ENCODE peak calls at places on chromosome 16, in four cellular contexts. One of them, this sample, is unnamed.

GRCh38 chr16:82735176-82735575 is 108.4 kb downstream of the CDH13 start:
- DNase-seq in effector memory CD4-positive, alpha-beta T cell: no peak
- DNase-seq in neuronal stem cell: no peak
- DNase-seq in substantia nigra: no peak
- DNase-seq in this sample: no peak

GRCh38 chr16:14168146-14168545 is 97.0 kb downstream of the MRTFB start:
- DNase-seq in effector memory CD4-positive, alpha-beta T cell: no peak
- DNase-seq in neuronal stem cell: no peak
- DNase-seq in substantia nigra: no peak
- DNase-seq in this sample: no peak

GRCh38 chr16:8670014-8670560 is 4.3 kb upstream of the ABAT start:
- DNase-seq in effector memory CD4-positive, alpha-beta T cell: no peak
- DNase-seq in neuronal stem cell: no peak
- DNase-seq in substantia nigra: no peak
- DNase-seq in this sample: no peak

GRCh38 chr16:49596119-49596518 is 222.5 kb downstream of the C16orf78 start:
- DNase-seq in effector memory CD4-positive, alpha-beta T cell: no peak
- DNase-seq in neuronal stem cell: no peak
- DNase-seq in substantia nigra: no peak
- DNase-seq in this sample: no peak

GRCh38 chr16:7736138-7736537 is 403.5 kb downstream of the RBFOX1 start:
- DNase-seq in effector memory CD4-positive, alpha-beta T cell: no peak
- DNase-seq in neuronal stem cell: no peak
- DNase-seq in substantia nigra: no peak
- DNase-seq in this sample: no peak

GRCh38 chr16:75116911-75117245 is 298 bp upstream of the LDHD start:
- DNase-seq in effector memory CD4-positive, alpha-beta T cell: no peak
- DNase-seq in neuronal stem cell: no peak
- DNase-seq in substantia nigra: no peak
- DNase-seq in this sample: no peak

GRCh38 chr16:49336581-49336980 is 37.0 kb upstream of the C16orf78 start:
- DNase-seq in effector memory CD4-positive, alpha-beta T cell: no peak
- DNase-seq in neuronal stem cell: no peak
- DNase-seq in substantia nigra: no peak
- DNase-seq in this sample: no peak

GRCh38 chr16:11668590-11669379 is 530 bp downstream of the SNN start:
- DNase-seq in effector memory CD4-positive, alpha-beta T cell: no peak
- DNase-seq in neuronal stem cell: peak
- DNase-seq in substantia nigra: no peak
- DNase-seq in this sample: peak

GRCh38 chr16:30948087-30948955 is 547 bp upstream of the ORAI3 start:
- DNase-seq in effector memory CD4-positive, alpha-beta T cell: no peak
- DNase-seq in neuronal stem cell: peak
- DNase-seq in substantia nigra: no peak
- DNase-seq in this sample: peak

GRCh38 chr16:82506734-82507133 is 120.0 kb upstream of the CDH13 start:
- DNase-seq in effector memory CD4-positive, alpha-beta T cell: no peak
- DNase-seq in neuronal stem cell: no peak
- DNase-seq in substantia nigra: no peak
- DNase-seq in this sample: no peak

GRCh38 chr16:66427451-66427860 is 361 bp downstream of the BEAN1 start:
- DNase-seq in effector memory CD4-positive, alpha-beta T cell: no peak
- DNase-seq in neuronal stem cell: no peak
- DNase-seq in substantia nigra: no peak
- DNase-seq in this sample: no peak

GRCh38 chr16:81585785-81586184 is 141.2 kb downstream of the CMIP start:
- DNase-seq in effector memory CD4-positive, alpha-beta T cell: no peak
- DNase-seq in neuronal stem cell: no peak
- DNase-seq in substantia nigra: no peak
- DNase-seq in this sample: no peak

GRCh38 chr16:66520406-66521194 is 29.3 kb downstream of the TK2 start:
- DNase-seq in effector memory CD4-positive, alpha-beta T cell: no peak
- DNase-seq in neuronal stem cell: no peak
- DNase-seq in substantia nigra: no peak
- DNase-seq in this sample: no peak

GRCh38 chr16:28321700-28322411 is 29.5 kb downstream of the SBK1 start:
- DNase-seq in effector memory CD4-positive, alpha-beta T cell: no peak
- DNase-seq in neuronal stem cell: no peak
- DNase-seq in substantia nigra: no peak
- DNase-seq in this sample: no peak

GRCh38 chr16:3321802-3322201 is 16.5 kb downstream of the ZNF75A start:
- DNase-seq in effector memory CD4-positive, alpha-beta T cell: no peak
- DNase-seq in neuronal stem cell: no peak
- DNase-seq in substantia nigra: no peak
- DNase-seq in this sample: no peak

GRCh38 chr16:30186444-30186781 is 3.0 kb downstream of the CORO1A start:
- DNase-seq in effector memory CD4-positive, alpha-beta T cell: no peak
- DNase-seq in neuronal stem cell: no peak
- DNase-seq in substantia nigra: no peak
- DNase-seq in this sample: no peak

GRCh38 chr16:57314161-57314785 is 29.8 kb upstream of the PLLP start:
- DNase-seq in effector memory CD4-positive, alpha-beta T cell: no peak
- DNase-seq in neuronal stem cell: no peak
- DNase-seq in substantia nigra: no peak
- DNase-seq in this sample: no peak

GRCh38 chr16:19114359-19115147 is 789 bp downstream of the ITPRIPL2 start:
- DNase-seq in effector memory CD4-positive, alpha-beta T cell: no peak
- DNase-seq in neuronal stem cell: peak
- DNase-seq in substantia nigra: no peak
- DNase-seq in this sample: no peak

GRCh38 chr16:14302399-14303181 is 231.5 kb downstream of the MRTFB start:
- DNase-seq in effector memory CD4-positive, alpha-beta T cell: no peak
- DNase-seq in neuronal stem cell: no peak
- DNase-seq in substantia nigra: no peak
- DNase-seq in this sample: no peak

GRCh38 chr16:89864421-89864820 is 9.0 kb upstream of the TCF25 start:
- DNase-seq in effector memory CD4-positive, alpha-beta T cell: no peak
- DNase-seq in neuronal stem cell: no peak
- DNase-seq in substantia nigra: no peak
- DNase-seq in this sample: no peak

GRCh38 chr16:65532846-65533245 is 411.0 kb upstream of the CDH11 start:
- DNase-seq in effector memory CD4-positive, alpha-beta T cell: no peak
- DNase-seq in neuronal stem cell: no peak
- DNase-seq in substantia nigra: no peak
- DNase-seq in this sample: no peak

DNA sequence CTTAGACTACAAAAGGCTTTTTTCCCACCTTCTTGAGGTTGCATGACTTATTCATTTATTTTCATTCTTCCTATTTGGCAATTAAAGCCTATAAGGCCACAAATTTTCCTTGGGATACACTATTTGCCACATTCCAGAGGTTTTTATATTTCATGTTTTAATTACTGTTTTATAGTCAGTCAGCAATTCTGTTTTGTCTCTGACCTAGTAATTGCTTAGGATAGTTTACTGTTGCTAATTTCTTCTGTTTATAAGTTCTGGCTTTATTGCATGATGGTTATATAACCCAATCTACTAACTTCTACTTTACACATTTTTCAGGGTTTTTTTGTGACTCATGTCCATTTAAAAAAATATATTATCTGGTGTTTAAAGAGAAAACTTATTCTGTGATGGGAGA is 2.5 kb downstream of the ZNF23 start:
- DNase-seq in effector memory CD4-positive, alpha-beta T cell: no peak
- DNase-seq in neuronal stem cell: no peak
- DNase-seq in substantia nigra: no peak
- DNase-seq in this sample: no peak
- H3K27ac ChIP-seq in effector memory CD4-positive, alpha-beta T cell: no peak
- H3K27ac ChIP-seq in neuronal stem cell: no peak
- H3K27ac ChIP-seq in substantia nigra: no peak
- H3K27ac ChIP-seq in this sample: no peak

DNA sequence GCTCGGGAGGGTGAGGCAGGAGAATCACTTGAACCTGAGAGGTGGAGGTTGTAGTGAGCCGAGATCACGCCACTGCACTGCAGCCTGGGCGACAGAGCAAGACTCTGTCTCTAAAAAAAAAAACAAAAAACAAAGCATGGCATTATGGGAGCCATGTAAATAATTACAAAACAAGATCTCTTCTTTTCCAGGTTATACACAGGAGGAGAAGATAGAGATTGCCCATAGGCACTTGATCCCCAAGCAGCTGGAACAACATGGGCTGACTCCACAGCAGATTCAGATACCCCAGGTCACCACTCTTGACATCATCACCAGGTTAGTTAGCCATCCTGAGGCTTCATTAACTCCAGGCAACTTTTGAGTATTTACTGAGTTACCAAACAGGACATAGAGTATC is 52.1 kb upstream of the ABCC11 start:
- DNase-seq in effector memory CD4-positive, alpha-beta T cell: no peak
- DNase-seq in neuronal stem cell: no peak
- DNase-seq in substantia nigra: no peak
- DNase-seq in this sample: no peak
- H3K27ac ChIP-seq in effector memory CD4-positive, alpha-beta T cell: no peak
- H3K27ac ChIP-seq in neuronal stem cell: no peak
- H3K27ac ChIP-seq in substantia nigra: no peak
- H3K27ac ChIP-seq in this sample: no peak

DNA sequence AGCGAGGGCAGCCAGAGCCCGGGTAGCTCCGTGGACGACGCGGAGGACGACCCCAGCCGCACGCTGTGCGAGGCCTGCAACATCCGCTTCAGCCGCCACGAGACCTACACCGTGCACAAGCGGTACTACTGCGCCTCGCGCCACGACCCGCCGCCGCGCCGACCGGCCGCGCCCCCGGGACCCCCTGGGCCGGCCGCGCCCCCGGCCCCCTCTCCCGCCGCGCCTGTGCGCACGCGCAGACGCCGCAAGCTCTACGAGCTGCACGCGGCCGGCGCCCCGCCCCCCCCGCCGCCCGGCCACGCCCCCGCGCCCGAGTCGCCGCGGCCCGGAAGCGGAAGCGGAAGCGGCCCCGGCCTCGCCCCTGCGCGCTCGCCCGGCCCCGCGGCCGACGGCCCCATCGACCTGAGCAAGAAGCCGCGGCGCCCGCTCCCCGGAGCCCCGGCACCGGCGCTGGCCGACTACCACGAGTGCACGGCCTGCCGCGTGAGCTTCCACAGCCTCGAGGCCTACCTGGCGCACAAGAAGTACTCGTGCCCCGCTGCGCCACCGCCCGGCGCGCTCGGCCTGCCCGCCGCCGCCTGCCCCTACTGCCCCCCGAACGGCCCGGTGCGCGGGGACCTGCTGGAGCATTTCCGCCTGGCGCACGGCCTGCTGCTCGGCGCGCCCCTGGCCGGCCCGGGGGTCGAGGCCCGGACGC is 36.1 kb upstream of the ZC3H18 start:
- DNase-seq in effector memory CD4-positive, alpha-beta T cell: peak
- DNase-seq in neuronal stem cell: peak
- DNase-seq in substantia nigra: peak
- DNase-seq in this sample: peak
- H3K27ac ChIP-seq in effector memory CD4-positive, alpha-beta T cell: no peak
- H3K27ac ChIP-seq in neuronal stem cell: peak
- H3K27ac ChIP-seq in substantia nigra: peak
- H3K27ac ChIP-seq in this sample: no peak

DNA sequence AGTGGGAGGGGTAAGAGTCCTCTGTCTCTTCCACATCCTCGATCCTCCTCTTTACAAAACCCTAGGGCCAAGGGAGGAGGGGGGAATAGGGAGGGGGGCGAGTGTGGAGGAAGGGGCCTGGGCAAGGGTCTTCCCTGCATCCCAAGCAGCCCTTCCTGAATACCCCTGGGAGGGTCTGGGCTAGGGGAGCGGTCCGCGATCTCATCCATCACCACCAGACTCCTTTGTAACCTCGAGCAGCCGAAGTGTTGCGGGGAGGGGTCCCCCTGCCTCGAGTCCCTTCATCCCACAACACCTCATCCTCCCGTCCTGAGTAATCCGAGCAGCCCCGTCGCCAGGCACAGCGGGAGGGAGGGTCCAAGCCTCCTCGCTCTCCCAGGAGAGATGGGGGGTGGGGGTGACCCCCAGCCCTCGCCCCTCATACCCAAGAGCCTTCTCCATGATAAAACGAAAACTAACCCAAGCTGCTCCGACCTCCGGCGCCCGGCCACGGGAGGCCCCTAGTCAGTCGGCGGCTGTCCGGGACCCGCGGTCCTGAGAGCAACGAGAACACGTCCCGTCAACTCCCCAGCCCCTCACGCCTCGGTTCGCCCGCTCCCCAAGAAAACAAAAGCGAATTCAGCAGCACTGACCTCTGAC is 468 bp downstream of the SMPD3 start:
- DNase-seq in effector memory CD4-positive, alpha-beta T cell: no peak
- DNase-seq in neuronal stem cell: peak
- DNase-seq in substantia nigra: no peak
- DNase-seq in this sample: no peak
- H3K27ac ChIP-seq in effector memory CD4-positive, alpha-beta T cell: no peak
- H3K27ac ChIP-seq in neuronal stem cell: no peak
- H3K27ac ChIP-seq in substantia nigra: no peak
- H3K27ac ChIP-seq in this sample: peak

DNA sequence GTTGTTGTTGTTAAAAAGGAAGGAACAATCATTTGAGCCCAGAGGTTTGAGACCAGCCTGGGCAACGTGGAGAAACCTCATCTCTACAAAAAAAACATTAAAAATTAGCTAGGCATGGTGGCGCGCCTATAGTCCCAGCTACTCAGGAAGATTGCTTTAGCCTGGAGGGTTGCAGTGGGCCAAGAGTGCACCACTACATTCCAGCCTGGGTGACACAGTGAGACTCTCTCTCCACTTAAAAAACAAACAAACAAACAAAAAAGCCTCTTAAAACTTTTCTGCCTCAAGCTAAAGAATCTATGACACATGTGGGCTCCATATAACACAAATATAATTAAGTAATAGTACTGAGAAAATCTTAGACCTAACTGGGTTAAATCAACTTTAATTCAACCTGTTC is 12.5 kb downstream of the MBTPS1 start:
- DNase-seq in effector memory CD4-positive, alpha-beta T cell: no peak
- DNase-seq in neuronal stem cell: no peak
- DNase-seq in substantia nigra: no peak
- DNase-seq in this sample: no peak
- H3K27ac ChIP-seq in effector memory CD4-positive, alpha-beta T cell: no peak
- H3K27ac ChIP-seq in neuronal stem cell: no peak
- H3K27ac ChIP-seq in substantia nigra: no peak
- H3K27ac ChIP-seq in this sample: no peak